ENCODE peak calls at places on chromosomes 3 and 15, in seven cellular contexts. U is naive thymus-derived CD4-positive, alpha-beta T cell; B is H1; Y is HepG2; S is heart right ventricle; C is psoas muscle; H is endodermal cell. R is an unnamed sample.

GRCh38 chr3:105368575-105369500 is 2.1 kb downstream of the ALCAM start:
- DNase-seq in U (peak; percentile 68), B (peak; percentile 53), Y (peak; percentile 60), S (peak; percentile 14), C (peak; percentile 21), H (peak; percentile 73), R (peak; percentile 85)

GRCh38 chr3:126149960-126150515 is 30.3 kb downstream of the ALDH1L1 start:
- DNase-seq in U (no peak), B (peak; percentile 28), Y (no peak), S (peak; percentile 1), C (no peak), H (peak; percentile 15), R (no peak)

GRCh38 chr3:40317061-40317676 is 7.7 kb downstream of the EIF1B start:
- DNase-seq in U (no peak), B (no peak), Y (peak; percentile 60), S (peak; percentile 52), C (no peak), H (peak; percentile 63), R (peak; percentile 41)

GRCh38 chr3:43773273-43774104 is 82.8 kb downstream of the ABHD5 start:
- DNase-seq in U (no peak), B (no peak), Y (peak; percentile 18), S (peak; percentile 37), C (peak; percentile 35), H (peak; percentile 83), R (no peak)

GRCh38 chr3:106208979-106209378 is 340.2 kb upstream of the CBLB start:
- DNase-seq in U (no peak), B (no peak), Y (no peak), S (no peak), C (no peak), H (no peak), R (no peak)

GRCh38 chr3:153897842-153898241 is 223.3 kb upstream of the ARHGEF26 start:
- DNase-seq in U (no peak), B (no peak), Y (no peak), S (no peak), C (no peak), H (no peak), R (no peak)

GRCh38 chr3:197889204-197889930 is 60.6 kb upstream of the RPL35A start:
- DNase-seq in U (no peak), B (peak; percentile 49), Y (no peak), S (no peak), C (no peak), H (peak; percentile 62), R (no peak)

GRCh38 chr3:71511037-71511436 is 72.5 kb downstream of the FOXP1 start:
- DNase-seq in U (no peak), B (no peak), Y (no peak), S (no peak), C (no peak), H (peak; percentile 71), R (no peak)

GRCh38 chr15:93139436-93139835 is 50.4 kb upstream of the RGMA start:
- DNase-seq in U (no peak), B (no peak), Y (no peak), S (no peak), C (no peak), H (no peak), R (no peak)

GRCh38 chr3:26438325-26438940 is 184.1 kb upstream of the LRRC3B start:
- DNase-seq in U (no peak), B (no peak), Y (no peak), S (no peak), C (no peak), H (no peak), R (no peak)

GRCh38 chr3:171116365-171116764 is 89.8 kb upstream of the SLC2A2 start:
- DNase-seq in U (no peak), B (no peak), Y (no peak), S (no peak), C (no peak), H (no peak), R (no peak)

GRCh38 chr3:31615071-31615875 is 82.5 kb downstream of the STT3B start:
- DNase-seq in U (no peak), B (no peak), Y (no peak), S (no peak), C (no peak), H (no peak), R (no peak)

GRCh38 chr3:126442099-126442848 is 33.4 kb downstream of the ZXDC start:
- DNase-seq in U (no peak), B (no peak), Y (no peak), S (peak; percentile 40), C (peak; percentile 40), H (peak; percentile 30), R (no peak)

GRCh38 chr3:114336122-114336697 is 42.4 kb downstream of the TIGIT start:
- DNase-seq in U (no peak), B (no peak), Y (no peak), S (no peak), C (no peak), H (no peak), R (no peak)

GRCh38 chr15:73283341-73283962 is 85.3 kb downstream of the HCN4 start:
- DNase-seq in U (no peak), B (no peak), Y (no peak), S (no peak), C (no peak), H (no peak), R (no peak)

GRCh38 chr15:36644156-36644896 is 64.9 kb downstream of the CDIN1 start:
- DNase-seq in U (no peak), B (no peak), Y (no peak), S (no peak), C (no peak), H (no peak), R (no peak)

GRCh38 chr3:111910806-111911205 is 51.7 kb downstream of the PHLDB2 start:
- DNase-seq in U (no peak), B (no peak), Y (no peak), S (no peak), C (no peak), H (no peak), R (no peak)

GRCh38 chr3:186095584-186096061 is 13.3 kb downstream of the ETV5 start:
- DNase-seq in U (no peak), B (no peak), Y (peak; percentile 68), S (no peak), C (no peak), H (no peak), R (no peak)

GRCh38 chr3:67376416-67376815 is 278.0 kb downstream of the SUCLG2 start:
- DNase-seq in U (no peak), B (no peak), Y (no peak), S (no peak), C (no peak), H (no peak), R (no peak)

GRCh38 chr3:82505079-82505756 is 743.8 kb upstream of the GBE1 start:
- DNase-seq in U (no peak), B (no peak), Y (no peak), S (no peak), C (no peak), H (no peak), R (no peak)

GRCh38 chr3:132569580-132569979 is 27.5 kb upstream of the ACKR4 start:
- DNase-seq in U (no peak), B (no peak), Y (no peak), S (no peak), C (no peak), H (no peak), R (no peak)

GRCh38 chr15:99438691-99439523 is 126.9 kb upstream of the MEF2A start:
- DNase-seq in U (peak; percentile 26), B (peak; percentile 45), Y (no peak), S (peak; percentile 25), C (no peak), H (peak; percentile 42), R (no peak)

GRCh38 chr3:134601539-134602439 is 49.0 kb downstream of the KY start:
- DNase-seq in U (no peak), B (peak; percentile 71), Y (no peak), S (no peak), C (no peak), H (peak; percentile 88), R (no peak)

GRCh38 chr15:46110755-46111154 is 475.9 kb downstream of the SQOR start:
- DNase-seq in U (no peak), B (no peak), Y (no peak), S (no peak), C (no peak), H (no peak), R (no peak)

GRCh38 chr3:86481031-86481430 is 509.9 kb downstream of the VGLL3 start:
- DNase-seq in U (no peak), B (no peak), Y (no peak), S (no peak), C (no peak), H (no peak), R (no peak)

GRCh38 chr15:68389041-68389930 is 42.7 kb downstream of the ITGA11 start:
- DNase-seq in U (no peak), B (peak; percentile 42), Y (no peak), S (no peak), C (no peak), H (peak; percentile 71), R (no peak)
- H3K36me3 ChIP-seq in U (no peaks in the 10 kb centered on the region), B (no peaks in the 10 kb centered on the region), Y (no peaks in the 10 kb centered on the region), S (no peaks in the 10 kb centered on the region), C (no peaks in the 10 kb centered on the region), H (no peaks in the 10 kb centered on the region), R (no peaks in the 10 kb centered on the region)

GRCh38 chr3:195839260-195840010 is 27.7 kb upstream of the MUC4 start:
- DNase-seq in U (no peak), B (no peak), Y (no peak), S (no peak), C (no peak), H (no peak), R (no peak)
- H3K27me3 ChIP-seq in U (no peaks in the 10 kb centered on the region), B (no peaks in the 10 kb centered on the region), Y (no peaks in the 10 kb centered on the region), S (peaks cover 4% of the 10 kb centered on the region), C (peaks cover 3% of the 10 kb centered on the region), H (no peaks in the 10 kb centered on the region), R (no peaks in the 10 kb centered on the region)

GRCh38 chr3:47113669-47114365 is 50.1 kb downstream of the SETD2 start:
- DNase-seq in U (no peak), B (no peak), Y (no peak), S (no peak), C (no peak), H (no peak), R (peak; percentile 30)
- H3K36me3 ChIP-seq in U (no peaks in the 10 kb centered on the region), B (no peaks in the 10 kb centered on the region), Y (peaks cover 68% of the 10 kb centered on the region), S (peaks cover 20% of the 10 kb centered on the region), C (peaks cover 75% of the 10 kb centered on the region), H (peaks cover 88% of the 10 kb centered on the region), R (peaks cover 6% of the 10 kb centered on the region)

GRCh38 chr15:58590236-58590635 is 158.4 kb downstream of the LIPC start:
- DNase-seq in U (no peak), B (no peak), Y (no peak), S (no peak), C (no peak), H (no peak), R (no peak)
- H3K27me3 ChIP-seq in U (no peaks in the 10 kb centered on the region), B (no peaks in the 10 kb centered on the region), Y (no peaks in the 10 kb centered on the region), S (no peaks in the 10 kb centered on the region), C (no peaks in the 10 kb centered on the region), H (no peaks in the 10 kb centered on the region), R (no peaks in the 10 kb centered on the region)

DNA sequence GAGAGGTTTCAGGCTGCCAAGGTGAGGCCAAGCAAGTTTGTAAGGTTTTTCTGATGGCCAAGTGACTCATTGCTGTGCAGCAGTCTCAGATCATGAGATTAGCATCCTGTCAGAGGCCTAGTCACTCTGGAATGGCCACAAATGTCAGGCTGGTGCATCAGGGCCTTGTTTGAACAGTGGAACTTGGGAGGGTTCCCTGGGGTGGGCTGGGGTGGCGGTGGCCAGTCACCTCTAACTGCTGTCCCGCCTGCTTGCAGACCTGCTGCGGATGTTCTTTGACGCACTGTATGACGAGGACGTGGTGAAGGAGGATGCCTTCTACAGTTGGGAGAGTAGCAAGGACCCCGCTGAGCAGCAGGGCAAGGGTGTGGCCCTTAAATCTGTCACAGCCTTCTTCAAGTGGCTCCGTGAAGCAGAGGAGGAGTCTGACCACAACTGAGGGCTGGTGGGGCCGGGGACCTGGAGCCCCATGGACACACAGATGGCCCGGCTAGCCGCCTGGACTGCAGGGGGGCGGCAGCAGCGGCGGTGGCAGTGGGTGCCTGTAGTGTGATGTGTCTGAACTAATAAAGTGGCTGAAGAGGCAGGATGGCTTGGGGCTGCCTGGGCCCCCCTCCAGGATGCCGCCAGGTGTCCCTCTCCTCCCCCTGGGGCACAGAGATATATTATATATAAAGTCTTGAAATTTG is 2.8 kb upstream of the FAM131A start:
- DNase-seq in U (peak; percentile 43), B (no peak), Y (no peak), S (no peak), C (peak; percentile 8), H (no peak), R (no peak)
- H3K36me3 ChIP-seq in U (peaks cover 16% of the 10 kb centered on the region), B (peaks cover 43% of the 10 kb centered on the region), Y (peaks cover 45% of the 10 kb centered on the region), S (peaks cover 22% of the 10 kb centered on the region), C (peaks cover 58% of the 10 kb centered on the region), H (peaks cover 56% of the 10 kb centered on the region), R (peaks cover 25% of the 10 kb centered on the region)

R was measured in GM06990.